ENCODE peak calls at places on chromosomes 7 and 10, in eight cellular contexts. Z, K, N, F, L, O, J and X are unnamed samples. For H3K9me3, the result is how much of the 10 kb centered on the place peaks cover.

GRCh38 chr7:81367335-81367801 is 402.5 kb downstream of the HGF start:
- DNase-seq in J (no peak), L (no peak), K (no peak), F (peak), O (no peak), N (peak), Z (no peak), X (no peak)

GRCh38 chr7:88226886-88227516 is 7.2 kb upstream of the SRI start:
- DNase-seq in J (no peak), L (no peak), Z (no peak), N (peak), K (no peak), O (no peak), F (peak), X (no peak)

GRCh38 chr7:85750454-85750949 is 563.6 kb upstream of the SEMA3D start:
- DNase-seq in Z (peak), O (peak), L (peak), F (peak), K (no peak), J (no peak), N (peak), X (no peak)

GRCh38 chr7:77824636-77825035 is 26.1 kb downstream of the PHTF2 start:
- DNase-seq in N (no peak), O (no peak), Z (no peak), K (no peak), F (no peak), L (no peak), J (no peak), X (no peak)

GRCh38 chr10:43647576-43647975 is 1.1 kb downstream of the ZNF32 start:
- DNase-seq in Z (no peak), N (no peak), K (no peak), J (no peak), L (no peak), F (no peak), O (no peak), X (no peak)

GRCh38 chr7:110786576-110786975 is 304.4 kb upstream of the LRRN3 start:
- DNase-seq in J (no peak), K (no peak), Z (no peak), F (no peak), N (no peak), O (no peak), L (no peak), X (no peak)

GRCh38 chr10:17867056-17867455 is 57.9 kb downstream of the MRC1 start:
- DNase-seq in J (no peak), N (no peak), O (no peak), F (no peak), Z (no peak), K (no peak), L (no peak), X (no peak)

GRCh38 chr7:22339725-22340390 is 17.1 kb downstream of the RAPGEF5 start:
- DNase-seq in N (no peak), F (no peak), Z (no peak), K (no peak), O (no peak), L (no peak), J (no peak), X (no peak)

GRCh38 chr10:46006219-46006618 is 24.2 kb downstream of the NCOA4 start:
- DNase-seq in Z (no peak), F (peak), K (no peak), L (no peak), O (no peak), J (no peak), N (peak), X (no peak)

GRCh38 chr10:77836299-77836820 is 90.2 kb downstream of the DLG5 start:
- DNase-seq in F (peak), J (no peak), K (no peak), L (no peak), N (peak), O (no peak), Z (no peak), X (peak)

GRCh38 chr10:1182280-1183032 is 126.3 kb downstream of the WDR37 start:
- DNase-seq in N (no peak), O (peak), L (no peak), Z (no peak), K (no peak), F (no peak), J (no peak), X (no peak)

GRCh38 chr10:1179346-1180070 is 123.3 kb downstream of the WDR37 start:
- DNase-seq in N (no peak), F (no peak), L (no peak), J (no peak), Z (no peak), O (no peak), K (no peak), X (no peak)

GRCh38 chr10:1183033-1183396 is 126.8 kb downstream of the WDR37 start:
- DNase-seq in N (no peak), Z (no peak), O (no peak), L (no peak), F (no peak), K (no peak), J (no peak), X (no peak)

GRCh38 chr10:1180071-1180730 is 124.0 kb downstream of the WDR37 start:
- DNase-seq in L (no peak), N (no peak), O (no peak), J (no peak), Z (no peak), K (no peak), F (no peak), X (no peak)

GRCh38 chr10:1180836-1181235 is 124.7 kb downstream of the WDR37 start:
- DNase-seq in Z (no peak), O (peak), L (no peak), N (no peak), K (no peak), J (no peak), F (no peak), X (no peak)
- TF ChIP-seq CTCF in Z (no peak), O (peak), L (peak), N (no peak), K (no peak), J (no peak), F (no peak), X (no peak)

GRCh38 chr7:6516387-6516983 is 34.8 kb downstream of the GRID2IP start:
- DNase-seq in K (peak), J (peak), N (peak), O (peak), L (peak), Z (peak), F (peak), X (peak)

DNA sequence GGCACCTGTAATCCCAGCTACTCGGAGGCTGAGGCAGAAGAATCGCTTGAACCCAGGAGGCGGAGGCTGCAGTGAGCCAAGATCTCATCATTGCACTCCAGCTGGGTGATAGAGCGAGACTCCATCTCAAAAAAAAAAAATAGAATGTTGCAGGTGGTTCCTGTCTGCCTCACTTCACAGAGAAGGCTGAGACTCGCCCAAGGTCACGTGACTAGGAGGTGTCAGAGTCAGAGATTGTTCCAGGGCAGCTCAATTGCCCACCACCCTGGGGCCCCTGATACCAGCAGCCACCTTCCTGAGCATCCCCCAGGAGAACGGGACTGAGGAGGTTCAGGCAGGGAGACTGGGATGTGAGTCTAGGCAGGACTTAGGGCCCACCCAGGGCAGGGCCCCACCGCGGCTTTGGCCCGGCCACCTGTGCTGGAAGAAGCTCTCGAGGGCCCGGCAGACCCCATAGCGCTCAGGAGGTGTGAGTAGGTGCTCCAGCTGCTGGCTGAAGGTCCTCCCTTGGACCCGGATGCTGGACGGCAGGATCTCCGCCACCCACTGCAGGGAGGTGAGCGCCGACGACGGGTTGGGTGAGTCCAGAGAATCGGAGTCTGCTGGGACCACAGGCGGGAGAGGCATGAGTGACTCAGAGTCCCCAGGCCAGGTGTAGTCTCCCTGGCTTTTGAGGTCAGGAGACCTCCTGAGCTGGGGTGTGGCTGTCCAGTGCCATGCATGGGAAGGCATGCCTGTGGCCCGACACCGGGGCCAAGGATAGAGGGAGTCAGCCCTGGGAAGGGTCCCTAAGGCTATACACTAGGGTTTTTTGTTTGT is 30.9 kb downstream of the GRID2IP start:
- DNase-seq in L (no peak), Z (no peak), F (no peak), N (no peak), J (no peak), O (no peak), K (no peak), X (no peak)
- H3K27ac ChIP-seq in L (no peak), Z (no peak), F (no peak), N (no peak), J (no peak), O (no peak), K (no peak), X (no peak)

DNA sequence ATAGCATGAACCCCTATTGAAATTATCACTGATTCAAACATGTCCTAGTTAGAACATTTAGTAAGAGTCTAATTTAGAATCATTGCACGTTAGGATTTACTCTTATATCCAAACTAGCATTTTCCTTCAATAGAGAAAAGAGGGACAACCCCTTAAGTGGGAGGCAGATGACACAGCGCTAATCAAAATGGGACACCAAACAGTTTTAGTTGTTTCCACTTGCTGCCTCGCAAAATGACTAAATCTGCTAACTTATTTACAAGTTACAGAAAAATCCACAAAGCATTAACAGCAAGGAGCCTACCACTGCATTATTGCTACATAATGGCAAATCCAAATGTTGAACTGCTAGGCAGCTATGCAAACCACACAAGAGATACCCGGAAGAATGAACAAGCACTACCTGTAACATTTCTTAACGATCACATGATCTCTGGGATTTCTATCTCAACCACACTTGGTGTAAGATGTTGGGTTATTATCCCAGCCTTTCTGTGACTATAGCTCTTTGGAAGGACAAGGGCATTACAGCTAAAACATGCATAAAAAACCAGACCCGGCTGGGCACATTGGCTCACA is 96.7 kb downstream of the SFMBT2 start:
- DNase-seq in N (peak), L (no peak), O (no peak), J (no peak), Z (no peak), F (no peak), K (peak), X (no peak)
- H3K9me3 ChIP-seq in N (under half), L (under half), O (under half), J (under half), Z (under half), F (under half), K (under half), X (under half)

DNA sequence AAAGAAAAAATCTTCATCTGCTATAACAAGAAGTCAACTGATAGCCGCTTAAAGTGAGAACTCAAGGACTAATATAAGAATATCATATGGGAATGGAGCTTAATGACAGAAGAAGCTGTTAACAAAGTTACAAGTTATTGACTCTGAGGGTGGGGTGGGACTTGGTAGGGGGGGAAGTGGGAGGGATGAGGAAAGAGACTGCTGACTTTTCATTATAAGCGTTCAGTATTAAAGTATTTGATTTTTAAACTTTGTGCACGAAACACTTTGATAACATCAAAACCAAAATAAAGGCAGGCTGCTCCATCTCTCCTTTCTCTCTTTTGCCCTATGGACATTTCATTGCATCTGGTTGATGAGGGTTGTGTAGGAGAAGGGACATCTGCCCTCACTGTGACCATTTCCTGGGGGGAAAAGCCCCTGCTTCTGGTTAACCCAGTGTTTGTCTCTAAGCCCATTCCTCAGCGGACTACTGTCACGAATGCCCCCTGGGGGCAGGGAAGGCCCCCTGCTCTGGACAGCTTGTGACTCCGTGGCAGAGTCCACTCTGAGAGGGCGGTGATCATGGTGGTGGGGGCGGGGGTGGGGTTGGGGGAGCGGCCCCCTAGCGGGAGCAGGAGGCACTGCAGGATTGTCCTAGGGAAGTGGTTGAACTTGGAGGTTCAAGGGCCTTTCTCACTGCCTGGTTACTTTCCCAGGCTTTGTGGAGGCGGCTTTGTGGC is 17.4 kb downstream of the SLC13A4 start:
- DNase-seq in L (peak), J (no peak), K (no peak), F (no peak), O (peak), Z (no peak), N (no peak), X (no peak)
- TF ChIP-seq CTCF in L (peak), J (peak), K (peak), F (peak), O (peak), Z (peak), N (peak), X (peak)

GRCh38 chr10:71920540-71921318 is 43.5 kb upstream of the CHST3 start:
- DNase-seq in O (no peak), L (no peak), F (peak), Z (no peak), J (no peak), N (peak), K (no peak), X (no peak)

GRCh38 chr10:71924771-71925170 is 39.4 kb upstream of the CHST3 start:
- DNase-seq in K (no peak), J (no peak), N (no peak), Z (no peak), O (no peak), F (no peak), L (no peak), X (no peak)

GRCh38 chr10:71923138-71923692 is 41.0 kb upstream of the CHST3 start:
- DNase-seq in N (peak), F (no peak), J (no peak), Z (no peak), K (no peak), L (no peak), O (peak), X (no peak)

GRCh38 chr10:71918992-71919391 is 45.2 kb upstream of the CHST3 start:
- DNase-seq in O (no peak), K (no peak), F (no peak), N (no peak), J (no peak), Z (no peak), L (no peak), X (no peak)

DNA sequence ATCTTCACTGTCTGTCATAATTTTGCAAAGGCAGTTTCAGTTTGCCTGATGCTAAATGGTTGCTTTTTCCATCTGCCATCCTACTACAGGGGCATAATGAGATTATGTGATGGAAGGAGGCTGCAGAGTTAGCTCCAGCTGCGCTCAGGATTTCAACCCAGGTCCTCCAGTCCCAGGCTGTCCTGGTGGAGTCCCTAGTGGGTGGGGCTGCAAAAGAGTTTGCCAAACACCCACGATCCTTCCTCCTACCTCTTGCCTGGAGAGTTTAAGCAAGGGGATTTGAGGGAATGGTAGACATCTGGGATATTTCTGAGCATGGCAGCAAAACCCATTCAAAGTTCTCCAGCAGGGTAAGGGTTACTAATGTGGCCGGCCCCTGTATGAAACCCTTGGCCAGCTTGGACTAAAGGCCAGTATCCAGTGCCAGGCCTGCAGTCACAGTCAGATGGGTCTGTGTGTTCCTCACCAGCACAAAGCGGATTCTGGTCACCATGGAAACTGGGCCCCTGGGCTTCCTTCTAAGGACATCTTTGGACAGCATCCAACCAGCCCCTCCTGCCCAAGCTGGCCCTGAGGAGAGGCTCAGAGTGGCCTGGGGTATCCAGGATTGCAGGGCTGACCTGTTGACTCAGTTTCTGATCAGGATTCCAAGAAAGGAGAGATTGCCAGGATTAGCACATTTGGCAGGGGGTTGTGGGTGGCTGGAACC is 42.7 kb upstream of the CHST3 start:
- DNase-seq in J (peak), N (no peak), Z (no peak), L (no peak), F (peak), K (no peak), O (no peak), X (no peak)
- H3K27ac ChIP-seq in J (no peak), N (no peak), Z (no peak), L (no peak), F (no peak), K (no peak), O (no peak), X (no peak)

GRCh38 chr7:101804642-101805401 is 12.6 kb upstream of the CUX1 start:
- DNase-seq in O (peak), L (peak), K (no peak), N (peak), F (no peak), J (no peak), Z (no peak), X (no peak)
- H3K9me3 ChIP-seq in O (under half), L (under half), K (under half), N (under half), F (under half), J (under half), Z (under half), X (under half)

DNA sequence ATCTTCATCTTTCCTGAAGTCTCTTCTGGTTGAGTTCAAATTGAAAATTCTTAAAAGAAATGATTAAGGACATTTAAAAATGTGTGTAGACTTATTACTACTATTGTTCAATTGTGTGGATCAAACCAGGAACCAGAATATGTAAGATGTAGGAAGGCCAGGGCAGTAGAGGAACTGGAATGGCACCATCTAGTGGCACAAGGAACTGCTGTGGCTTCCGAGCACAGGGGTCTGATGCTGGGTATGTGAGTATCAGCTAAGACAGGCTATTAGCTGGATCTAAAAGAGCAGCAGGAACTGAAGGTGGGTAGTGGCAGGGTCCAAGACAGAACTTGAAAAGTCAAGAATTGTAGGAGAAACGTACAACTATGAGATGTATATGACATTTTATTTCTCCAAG is 247.3 kb downstream of the SEMA3A start:
- DNase-seq in Z (no peak), K (no peak), N (peak), F (peak), O (peak), L (peak), J (no peak), X (no peak)
- TF ChIP-seq CTCF in Z (no peak), K (no peak), N (peak), F (peak), O (peak), L (peak), J (no peak), X (no peak)